ENCODE peak calls at places on chromosomes 5 and 9, in nine cellular contexts. H is progenitor cell of endocrine pancreas, G is GM12878, X is fibroblast of lung, T is pancreas, Z is neural crest cell, U is lung, V is psoas muscle, M is lower lobe of right lung. W is an unnamed sample.

GRCh38 chr9:942805-943580 is 33.5 kb upstream of the DMRT3 start:
- DNase-seq in H (no peak), G (no peak), X (no peak), T (no peak), Z (no peak), U (no peak), V (no peak), M (no peak), W (no peak)

GRCh38 chr9:16673171-16673570 is 197.3 kb downstream of the BNC2 start:
- DNase-seq in H (no peak), G (no peak), X (peak; percentile 46), T (no peak), Z (no peak), U (no peak), V (no peak), M (no peak), W (no peak)

GRCh38 chr5:1074226-1074625 is 37.6 kb downstream of the SLC12A7 start:
- DNase-seq in H (no peak), G (no peak), X (no peak), T (no peak), Z (no peak), U (no peak), V (no peak), M (no peak), W (no peak)

GRCh38 chr9:127075592-127076380 is 46.6 kb downstream of the ANGPTL2 start:
- DNase-seq in H (no peak), G (no peak), X (peak; percentile 12), T (no peak), Z (no peak), U (no peak), V (no peak), M (no peak), W (no peak)

GRCh38 chr9:136532799-136533774 is 12.8 kb downstream of the NOTCH1 start:
- DNase-seq in H (no peak), G (no peak), X (no peak), T (no peak), Z (no peak), U (no peak), V (no peak), M (no peak), W (no peak)

GRCh38 chr9:89478821-89479668 is 18.9 kb downstream of the SEMA4D start:
- DNase-seq in H (no peak), G (no peak), X (no peak), T (no peak), Z (no peak), U (no peak), V (no peak), M (no peak), W (no peak)

GRCh38 chr5:115850771-115851416 is 9.2 kb downstream of the AP3S1 start:
- DNase-seq in H (no peak), G (no peak), X (peak; percentile 72), T (no peak), Z (no peak), U (no peak), V (no peak), M (no peak), W (no peak)

GRCh38 chr5:167665841-167666375 is 625.5 kb upstream of the WWC1 start:
- DNase-seq in H (no peak), G (no peak), X (peak; percentile 75), T (no peak), Z (no peak), U (no peak), V (no peak), M (no peak), W (no peak)

GRCh38 chr9:95783426-95783975 is 92.0 kb upstream of the ERCC6L2 start:
- DNase-seq in H (no peak), G (no peak), X (peak; percentile 84), T (no peak), Z (no peak), U (no peak), V (no peak), M (no peak), W (no peak)

DNA sequence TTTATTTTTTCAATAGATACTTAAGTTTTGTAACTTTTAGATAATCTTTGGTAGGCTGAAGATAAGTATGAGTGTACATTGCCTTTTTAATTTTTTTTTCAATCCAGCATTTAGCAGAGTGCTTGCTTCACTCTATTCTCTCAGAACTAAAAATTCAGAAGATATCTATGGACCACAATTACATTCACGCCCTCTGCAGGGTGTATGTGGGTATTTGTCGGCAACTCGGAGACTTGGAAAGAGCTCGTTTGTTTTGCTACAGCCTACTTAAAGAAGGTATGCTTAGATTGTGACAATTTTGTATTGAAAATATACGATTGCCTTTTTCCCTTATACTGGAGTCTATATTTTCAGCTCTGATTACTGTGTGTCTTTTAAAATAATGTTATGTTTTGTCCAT is 43.8 kb downstream of the ICE1 start:
- DNase-seq in H (no peak), G (no peak), X (no peak), T (no peak), Z (no peak), U (no peak), V (no peak), M (no peak), W (no peak)
- TF ChIP-seq CTCF in H (peak; percentile 22), G (no peak), X (no peak), T (no peak), Z (peak; percentile 20), U (no peak), V (no peak), M (no peak), W (no peak)

DNA sequence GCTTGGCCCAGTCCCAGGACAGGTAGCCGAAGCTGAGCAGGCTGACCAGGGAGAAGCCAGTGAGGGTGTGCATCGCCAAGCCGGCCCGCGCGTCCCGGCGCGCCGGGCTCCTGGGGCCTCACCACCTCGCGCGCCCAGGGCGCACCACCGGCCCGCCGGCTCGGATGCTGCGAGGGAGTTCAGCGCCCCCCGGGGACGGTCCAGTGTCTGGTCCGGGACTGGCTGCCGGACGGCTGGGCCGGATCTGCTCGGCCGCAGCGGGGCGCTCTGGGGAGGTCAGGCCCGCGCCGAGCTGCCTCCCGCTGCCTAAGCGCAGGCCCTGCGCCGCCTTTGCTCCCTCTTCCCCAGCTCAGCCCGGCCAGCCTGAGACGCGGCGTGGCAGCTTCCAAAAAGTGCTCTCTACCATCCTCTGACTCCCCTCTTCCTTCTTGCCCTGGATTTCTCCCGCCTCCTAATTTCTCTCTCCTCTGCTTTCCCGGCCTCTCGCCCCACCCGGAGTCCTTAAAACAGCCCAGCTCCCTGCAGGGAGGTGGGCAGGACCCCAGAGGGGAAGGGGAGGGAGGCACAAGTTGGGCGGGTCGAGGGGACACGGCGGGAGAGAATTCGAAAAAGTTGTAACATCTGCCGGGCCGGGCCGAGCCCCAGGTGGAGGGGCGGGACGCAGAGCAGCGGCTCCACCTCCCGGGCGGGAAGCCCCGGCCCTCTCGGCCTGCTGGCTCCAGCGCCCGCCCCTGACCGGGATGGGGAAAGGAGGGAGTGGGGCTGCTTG is at the start of gene ARSI:
- DNase-seq in H (no peak), G (no peak), X (peak; percentile 46), T (no peak), Z (no peak), U (no peak), V (peak; percentile 45), M (no peak), W (no peak)
- TF ChIP-seq CTCF in H (peak; percentile 36), G (no peak), X (no peak), T (no peak), Z (peak; percentile 33), U (no peak), V (peak; percentile 16), M (no peak), W (no peak)

DNA sequence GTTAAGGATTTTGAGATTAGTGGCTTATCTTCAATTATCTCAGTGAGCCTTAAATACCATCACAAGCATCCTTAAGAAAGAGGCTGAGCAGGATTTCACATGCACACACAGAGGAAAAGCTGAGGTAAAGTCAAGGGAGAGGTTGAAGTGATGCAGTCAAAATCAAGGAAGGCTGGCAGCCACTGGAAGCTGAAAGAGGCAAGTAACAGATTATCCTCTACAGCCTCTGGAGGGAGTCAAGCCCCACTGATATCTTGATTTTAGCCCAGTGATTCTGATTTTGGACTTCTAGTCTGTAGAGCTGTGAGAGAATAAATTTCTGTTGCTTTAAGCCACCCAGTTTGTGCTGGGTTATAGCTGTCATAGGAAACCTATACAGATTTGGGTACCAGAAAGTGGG is 80.1 kb downstream of the ANKRD31 start:
- DNase-seq in H (no peak), G (no peak), X (no peak), T (no peak), Z (no peak), U (no peak), V (no peak), M (no peak), W (no peak)
- TF ChIP-seq CTCF in H (no peak), G (no peak), X (peak; percentile 1), T (no peak), Z (peak; percentile 29), U (no peak), V (no peak), M (no peak), W (no peak)

GRCh38 chr5:21049900-21050299 is 1061.9 kb upstream of the CDH18 start:
- DNase-seq in H (no peak), G (no peak), X (no peak), T (no peak), Z (no peak), U (no peak), V (no peak), M (no peak), W (no peak)
- TF ChIP-seq CTCF in H (no peak), G (no peak), X (no peak), T (no peak), Z (no peak), U (no peak), V (no peak), M (no peak), W (no peak)

DNA sequence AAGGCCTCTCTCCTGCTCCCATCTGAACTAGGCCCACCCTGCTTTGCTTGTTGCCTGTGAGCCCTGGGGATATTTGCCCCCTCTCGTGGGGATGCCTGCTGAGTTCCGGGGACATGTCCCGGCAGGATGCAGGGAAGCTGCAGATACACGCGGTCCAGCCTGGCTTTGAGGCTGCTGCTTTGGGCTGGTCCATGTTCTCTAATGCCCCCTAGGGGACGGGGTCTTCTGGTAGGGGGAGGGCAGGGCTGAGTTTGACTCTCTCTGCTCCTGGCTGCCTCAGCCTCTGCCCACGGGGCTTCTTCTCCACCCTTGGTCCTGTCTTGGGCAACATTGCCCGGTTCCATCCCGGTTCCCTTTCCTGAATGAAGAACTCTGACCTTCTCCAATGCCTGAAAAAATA is 84.9 kb upstream of the ASS1 start:
- DNase-seq in H (no peak), G (no peak), X (no peak), T (no peak), Z (no peak), U (no peak), V (no peak), M (no peak), W (no peak)
- TF ChIP-seq CTCF in H (no peak), G (no peak), X (no peak), T (no peak), Z (no peak), U (no peak), V (no peak), M (no peak), W (no peak)